ENCODE peak calls at places on chromosomes 4 and X, in five cellular contexts. A is stomach; B is sciatic nerve; C is stimulated activated CD8-positive, alpha-beta memory T cell treated with anti-CD3 and anti-CD28 coated beads, Interleukin-15, amount 100 ng/mL, for 4 hours; N is DMS153. I is an unnamed sample.

GRCh38 chr4:41537267-41537890 is 578 bp upstream of the LIMCH1 start:
- DNase-seq in A (no peak), B (no peak), C (no peak), N (no peak), I (no peak)

GRCh38 chrX:79231662-79232061 is 87.2 kb downstream of the GPR174 start:
- DNase-seq in B (no peak), N (no peak), A (no peak), C (no peak), I (no peak)

GRCh38 chrX:53045002-53045401 is 3.6 kb upstream of the GPR173 start:
- DNase-seq in A (no peak), B (no peak), N (no peak), C (no peak), I (no peak)

GRCh38 chr4:145179201-145179860 is 1.1 kb downstream of the OTUD4 start:
- DNase-seq in B (peak; percentile 86), N (no peak), A (peak; percentile 79), C (peak; percentile 72), I (peak; percentile 93)

GRCh38 chrX:31854716-31855115 is 782.9 kb upstream of the FTHL17 start:
- DNase-seq in C (no peak), N (no peak), B (no peak), A (no peak), I (no peak)

GRCh38 chr4:76883147-76883546 is 14.8 kb downstream of the SOWAHB start:
- DNase-seq in N (no peak), C (no peak), A (no peak), B (no peak), I (no peak)

GRCh38 chr4:18049446-18049845 is 27.9 kb upstream of the LCORL start:
- DNase-seq in C (no peak), N (no peak), B (no peak), A (no peak), I (no peak)

GRCh38 chrX:2677764-2678163 is 13.3 kb upstream of the CD99 start:
- DNase-seq in C (no peak), N (no peak), B (peak; percentile 77), A (peak; percentile 33), I (peak; percentile 71)

GRCh38 chr4:81604683-81605082 is 133.0 kb upstream of the RASGEF1B start:
- DNase-seq in N (no peak), B (no peak), A (no peak), C (no peak), I (no peak)

GRCh38 chrX:19846995-19847790 is 40.2 kb downstream of the SH3KBP1 start:
- DNase-seq in B (no peak), N (no peak), A (no peak), C (no peak), I (no peak)

GRCh38 chrX:109863811-109864210 is 130.8 kb upstream of the ACSL4 start:
- DNase-seq in B (no peak), C (no peak), A (no peak), N (no peak), I (no peak)

GRCh38 chrX:119015407-119016242 is 41.2 kb downstream of the LONRF3 start:
- DNase-seq in N (no peak), A (peak; percentile 43), B (no peak), C (no peak), I (peak; percentile 67)

GRCh38 chrX:49193542-49193964 is 6.4 kb downstream of the SYP start:
- DNase-seq in A (no peak), C (no peak), B (no peak), N (no peak), I (no peak)

GRCh38 chrX:37302569-37302968 is 46.6 kb upstream of the PRRG1 start:
- DNase-seq in C (no peak), A (no peak), N (no peak), B (no peak), I (no peak)

GRCh38 chrX:55336176-55336575 is 71.5 kb upstream of the PAGE3 start:
- DNase-seq in B (no peak), C (no peak), A (no peak), N (no peak), I (no peak)

GRCh38 chrX:136063340-136064079 is 78.3 kb downstream of the SLC9A6 start:
- DNase-seq in N (no peak), C (no peak), B (no peak), A (no peak), I (no peak)

GRCh38 chrX:19535481-19535880 is 20.2 kb upstream of the MAP3K15 start:
- DNase-seq in A (no peak), B (no peak), N (no peak), C (no peak), I (no peak)

GRCh38 chr4:91894006-91894405 is 409.8 kb upstream of the GRID2 start:
- DNase-seq in C (no peak), B (no peak), A (no peak), N (no peak), I (no peak)

GRCh38 chr4:74934822-74935326 is 2.0 kb downstream of the PARM1 start:
- DNase-seq in N (no peak), A (no peak), B (no peak), C (no peak), I (no peak)

GRCh38 chr4:139214039-139214534 is 37.1 kb upstream of the ELF2 start:
- DNase-seq in N (peak; percentile 86), C (no peak), B (no peak), A (peak; percentile 31), I (no peak)

GRCh38 chrX:70410921-70411320 is 12.2 kb upstream of the GDPD2 start:
- DNase-seq in C (no peak), A (no peak), B (no peak), N (no peak), I (no peak)

GRCh38 chr4:120266602-120267001 is 200.0 kb upstream of the MAD2L1 start:
- DNase-seq in C (no peak), N (no peak), B (no peak), A (no peak), I (no peak)

GRCh38 chr4:91936301-91936700 is 367.5 kb upstream of the GRID2 start:
- DNase-seq in N (peak; percentile 69), C (no peak), B (no peak), A (no peak), I (no peak)

GRCh38 chr4:19123681-19124080 is 1102.1 kb upstream of the LCORL start:
- DNase-seq in A (no peak), N (no peak), C (no peak), B (no peak), I (no peak)